ENCODE peak calls at places on chromosomes 2 and 18, in five cellular contexts. C is MM.1S, J is H1, G is DND-41, D is endothelial cell of umbilical vein. O is an unnamed sample.

GRCh38 chr2:3162442-3163077 is 215.1 kb downstream of the EIPR1 start:
- DNase-seq in C (no peak), J (no peak), G (no peak), D (no peak), O (no peak)

GRCh38 chr2:176093145-176093888 is 796 bp downstream of the HOXD13 start:
- DNase-seq in C (no peak), J (peak; percentile 72), G (peak; percentile 42), D (no peak), O (no peak)

GRCh38 chr2:197786010-197786877 is 1.1 kb upstream of the BOLL start:
- DNase-seq in C (peak; percentile 54), J (peak; percentile 92), G (no peak), D (no peak), O (no peak)

GRCh38 chr2:236160366-236161081 is 7.7 kb downstream of the GBX2 start:
- DNase-seq in C (no peak), J (peak; percentile 55), G (no peak), D (no peak), O (no peak)

GRCh38 chr2:55111570-55112228 is 61.4 kb upstream of the RTN4 start:
- DNase-seq in C (no peak), J (no peak), G (peak; percentile 60), D (peak; percentile 49), O (peak; percentile 98)

GRCh38 chr2:31401580-31401979 is 13.0 kb downstream of the XDH start:
- DNase-seq in C (no peak), J (no peak), G (no peak), D (peak; percentile 48), O (peak; percentile 96)

GRCh38 chr18:55186588-55186987 is 227.3 kb upstream of the CCDC68 start:
- DNase-seq in C (no peak), J (no peak), G (no peak), D (no peak), O (no peak)

GRCh38 chr2:221389421-221389820 is 182.7 kb downstream of the EPHA4 start:
- DNase-seq in C (no peak), J (no peak), G (no peak), D (no peak), O (no peak)

GRCh38 chr2:31227110-31227509 is 6.8 kb upstream of the EHD3 start:
- DNase-seq in C (no peak), J (peak; percentile 22), G (no peak), D (no peak), O (no peak)

GRCh38 chr2:100235581-100235980 is 86.7 kb downstream of the LONRF2 start:
- DNase-seq in C (no peak), J (no peak), G (no peak), D (no peak), O (no peak)
- H2AFZ ChIP-seq in C (peak overlapping the region; percentile 44), J (peak overlapping the region; percentile 81), G (no peak overlapping the region), D (no peak overlapping the region), O (no peak overlapping the region)

GRCh38 chr18:77099501-77100370 is 32.8 kb downstream of the MBP start:
- DNase-seq in C (no peak), J (no peak), G (peak; percentile 90), D (no peak), O (no peak)
- H3K4me2 ChIP-seq in C (no peak overlapping the region), J (no peak overlapping the region), G (peak overlapping the region; percentile 65), D (no peak overlapping the region), O (no peak overlapping the region)

DNA sequence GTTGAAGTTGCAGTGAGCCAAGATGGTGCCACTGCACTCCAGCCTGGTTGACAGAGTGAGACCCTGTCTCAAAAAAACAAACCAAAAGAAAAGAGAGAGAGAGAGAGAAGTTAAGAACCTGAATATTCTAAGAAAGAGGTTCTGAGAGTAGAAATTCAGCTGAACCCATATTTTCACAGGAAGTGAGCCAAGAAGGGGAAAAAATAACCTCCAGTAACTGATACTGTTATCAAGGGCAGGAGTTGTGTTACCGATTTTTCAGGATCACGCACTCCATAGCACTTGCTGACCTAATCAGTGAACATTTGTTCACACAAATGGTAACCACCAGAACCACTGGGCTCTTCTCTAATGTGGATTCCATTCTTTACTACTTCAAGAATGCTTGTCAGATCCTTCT is 39.1 kb upstream of the BZW1 start:
- DNase-seq in C (no peak), J (no peak), G (no peak), D (no peak), O (no peak)
- H3K9ac ChIP-seq in C (no peak overlapping the region), J (no peak overlapping the region), G (no peak overlapping the region), D (no peak overlapping the region), O (no peak overlapping the region)

GRCh38 chr2:68653538-68653982 is 10.2 kb downstream of the PROKR1 start:
- DNase-seq in C (no peak), J (no peak), G (peak; percentile 72), D (peak; percentile 86), O (peak; percentile 53)
- H2AFZ ChIP-seq in C (no peak overlapping the region), J (no peak overlapping the region), G (peak overlapping the region; percentile 20), D (no peak overlapping the region), O (no peak overlapping the region)

GRCh38 chr18:38575648-38576047 is 1010.0 kb upstream of the CELF4 start:
- DNase-seq in C (peak; percentile 85), J (no peak), G (peak; percentile 41), D (no peak), O (no peak)
- H3K4me2 ChIP-seq in C (peak overlapping the region; percentile 89), J (no peak overlapping the region), G (peak overlapping the region; percentile 35), D (no peak overlapping the region), O (no peak overlapping the region)

DNA sequence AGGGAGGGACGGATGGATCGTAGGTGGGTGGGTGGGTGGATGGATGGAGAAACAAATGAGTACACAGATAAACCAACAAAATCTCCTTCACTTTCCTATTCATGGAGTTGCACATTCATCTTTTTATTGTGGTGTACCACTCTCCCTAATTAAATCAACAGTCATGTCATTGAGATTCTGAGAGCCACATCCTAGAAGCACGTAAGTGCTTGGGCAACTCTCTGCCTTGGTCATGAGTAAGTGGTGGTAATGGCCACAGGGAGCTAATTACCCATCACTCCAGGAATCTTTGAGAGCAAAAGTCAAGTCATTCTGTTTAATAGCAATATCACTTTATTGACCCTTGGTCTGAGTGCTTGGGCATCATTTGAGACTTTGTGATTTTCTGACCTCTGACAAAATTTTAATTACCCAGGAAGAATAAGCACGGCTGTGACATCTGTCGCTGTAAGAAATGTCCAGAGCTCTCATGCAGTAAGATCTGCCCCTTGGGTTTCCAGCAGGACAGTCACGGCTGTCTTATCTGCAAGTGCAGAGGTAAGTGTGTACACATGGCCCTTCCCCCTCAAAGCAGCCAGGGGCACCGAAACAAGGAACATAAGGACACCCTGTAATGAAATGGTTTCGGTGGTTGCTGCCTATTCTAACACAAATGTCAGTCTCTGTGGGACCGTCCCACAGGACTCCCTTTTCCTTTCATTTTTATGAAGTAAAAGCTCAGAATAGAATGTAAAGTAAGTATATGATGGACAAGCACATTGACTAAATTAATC is 85.9 kb downstream of the FEZ2 start:
- DNase-seq in C (peak; percentile 78), J (no peak), G (no peak), D (no peak), O (no peak)
- H3K9ac ChIP-seq in C (no peak overlapping the region), J (no peak overlapping the region), G (no peak overlapping the region), D (no peak overlapping the region), O (no peak overlapping the region)

DNA sequence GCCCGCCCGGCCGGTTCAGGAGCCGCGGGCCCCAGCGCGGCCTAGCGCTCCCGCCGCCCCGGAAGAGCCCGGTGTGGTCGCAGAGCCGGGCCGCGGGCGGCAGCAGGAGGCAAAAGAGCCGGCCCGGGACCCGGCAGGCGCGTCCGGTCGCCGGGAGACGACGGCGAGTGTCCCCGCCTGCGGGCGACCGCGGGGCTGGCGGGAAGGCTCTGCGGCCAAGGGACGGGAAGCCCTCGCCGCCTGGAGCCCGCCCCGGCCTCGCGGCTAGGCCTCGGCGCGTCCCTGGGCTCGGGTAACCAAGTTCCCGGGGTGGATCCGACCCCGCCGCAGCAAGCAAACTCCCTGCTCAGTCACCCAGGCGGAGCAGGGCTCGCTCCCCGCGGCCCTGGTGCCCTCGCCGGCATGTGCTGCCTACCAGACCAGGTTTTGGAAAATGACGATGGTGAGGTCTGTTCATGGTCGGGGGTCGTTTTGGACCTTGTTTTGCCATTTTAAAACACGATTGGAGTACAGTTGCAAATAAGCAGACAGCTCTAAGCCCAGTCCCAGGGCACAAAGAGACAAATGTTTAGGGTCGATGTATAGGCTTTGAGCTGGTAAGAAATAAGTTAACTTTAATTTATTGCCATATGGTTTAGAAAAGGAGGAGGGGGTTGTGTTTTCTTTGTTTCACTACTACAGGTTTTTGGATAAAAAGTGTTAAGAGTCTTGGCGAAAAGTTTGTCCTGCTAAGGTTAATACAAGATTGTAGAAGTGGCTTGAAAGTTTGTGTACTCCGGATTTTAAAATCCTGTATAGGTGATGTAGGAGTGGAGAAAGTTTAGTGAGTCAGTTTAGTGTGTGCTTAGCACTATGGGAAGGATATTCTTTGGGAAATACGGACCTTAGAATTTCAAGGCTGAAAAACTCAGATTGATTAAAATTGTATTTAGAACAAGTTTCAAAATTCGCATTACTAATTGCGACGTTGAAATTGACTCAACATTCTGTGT is 1.1 kb downstream of the KCMF1 start:
- DNase-seq in C (peak; percentile 61), J (peak; percentile 69), G (peak; percentile 66), D (peak; percentile 48), O (peak; percentile 34)
- H2AFZ ChIP-seq in C (peak overlapping the region; percentile 17), J (no peak overlapping the region), G (peak overlapping the region; percentile 48), D (no peak overlapping the region), O (no peak overlapping the region)

GRCh38 chr2:215825709-215826108 is 187.6 kb downstream of the MREG start:
- DNase-seq in C (no peak), J (no peak), G (no peak), D (no peak), O (peak; percentile 63)

GRCh38 chr2:215829261-215829660 is 184.1 kb downstream of the MREG start:
- DNase-seq in C (no peak), J (no peak), G (no peak), D (no peak), O (no peak)

GRCh38 chr2:215828528-215829184 is 184.7 kb downstream of the MREG start:
- DNase-seq in C (peak; percentile 48), J (peak; percentile 73), G (peak; percentile 43), D (peak; percentile 52), O (peak; percentile 75)

GRCh38 chr2:215826838-215827441 is 186.4 kb downstream of the MREG start:
- DNase-seq in C (no peak), J (no peak), G (no peak), D (no peak), O (peak; percentile 58)

DNA sequence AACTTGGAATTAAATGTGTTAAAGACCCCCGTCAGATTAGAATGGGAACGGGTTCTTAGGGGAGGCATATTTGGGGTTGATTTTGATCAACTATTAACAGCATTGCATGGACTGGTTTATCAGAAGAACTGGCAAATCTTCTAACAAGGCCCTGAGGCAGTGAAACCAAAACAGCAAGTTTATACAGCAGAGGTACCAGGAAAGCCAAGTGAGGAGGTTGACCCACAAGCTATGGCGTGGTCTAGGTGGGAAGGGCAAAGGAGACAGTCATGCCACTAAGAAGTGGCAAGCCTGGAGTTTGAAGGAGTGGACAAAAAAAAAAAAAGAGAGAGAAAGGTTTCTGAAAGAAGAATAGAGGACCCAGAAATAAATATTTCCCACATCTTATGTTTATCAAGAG is 187.0 kb downstream of the MREG start:
- DNase-seq in C (no peak), J (no peak), G (no peak), D (no peak), O (no peak)
- H3K4me2 ChIP-seq in C (no peak overlapping the region), J (no peak overlapping the region), G (no peak overlapping the region), D (peak overlapping the region; percentile 20), O (peak overlapping the region; percentile 9)

GRCh38 chr2:145184741-145185671 is 665.1 kb upstream of the ZEB2 start:
- DNase-seq in C (no peak), J (no peak), G (no peak), D (no peak), O (peak; percentile 57)
- H3K9ac ChIP-seq in C (peak overlapping the region; percentile 40), J (no peak overlapping the region), G (no peak overlapping the region), D (no peak overlapping the region), O (no peak overlapping the region)

O was measured in fibroblast of lung.